ENCODE peak calls at places on chromosomes 7 and 10, in eight cellular contexts. T, D, G, N, R, M, V and Z are unnamed samples.

GRCh38 chr10:102001435-102002068 is 54.4 kb downstream of the ARMH3 start:
- DNase-seq in T (no peak), D (no peak), G (no peak), N (no peak), R (no peak), M (no peak), V (peak), Z (no peak)

GRCh38 chr10:43396061-43396927 is 12.7 kb downstream of the HNRNPF start:
- DNase-seq in T (no peak), D (peak), G (peak), N (peak), R (peak), M (peak), V (peak), Z (peak)

GRCh38 chr7:150940446-150941102 is 37.5 kb downstream of the KCNH2 start:
- DNase-seq in T (no peak), D (peak), G (no peak), N (no peak), R (no peak), M (no peak), V (peak), Z (no peak)

GRCh38 chr10:17162828-17163227 is 33.2 kb upstream of the CUBN start:
- DNase-seq in T (no peak), D (no peak), G (no peak), N (no peak), R (no peak), M (no peak), V (no peak), Z (peak)

GRCh38 chr10:86654411-86655172 is at the start of gene OPN4:
- DNase-seq in T (no peak), D (peak), G (no peak), N (peak), R (no peak), M (peak), V (peak), Z (no peak)

GRCh38 chr7:50331564-50332208 is 27.2 kb downstream of the IKZF1 start:
- DNase-seq in T (no peak), D (no peak), G (no peak), N (no peak), R (no peak), M (no peak), V (no peak), Z (peak)

GRCh38 chr7:23467731-23468720 is 2.3 kb downstream of the IGF2BP3 start:
- DNase-seq in T (no peak), D (no peak), G (no peak), N (peak), R (no peak), M (no peak), V (no peak), Z (peak)

GRCh38 chr7:47154781-47155180 is 427.1 kb downstream of the TNS3 start:
- DNase-seq in T (peak), D (no peak), G (no peak), N (no peak), R (no peak), M (no peak), V (no peak), Z (no peak)

GRCh38 chr7:142752376-142753225 is 3.3 kb downstream of the PRSS1 start:
- DNase-seq in T (no peak), D (no peak), G (no peak), N (no peak), R (no peak), M (no peak), V (no peak), Z (no peak)

GRCh38 chr10:79079490-79080355 is 11.0 kb downstream of the ZMIZ1 start:
- DNase-seq in T (no peak), D (peak), G (peak), N (no peak), R (peak), M (no peak), V (no peak), Z (peak)

GRCh38 chr7:41047789-41048191 is 655.1 kb downstream of the INHBA start:
- DNase-seq in T (no peak), D (no peak), G (peak), N (no peak), R (peak), M (no peak), V (no peak), Z (peak)

DNA sequence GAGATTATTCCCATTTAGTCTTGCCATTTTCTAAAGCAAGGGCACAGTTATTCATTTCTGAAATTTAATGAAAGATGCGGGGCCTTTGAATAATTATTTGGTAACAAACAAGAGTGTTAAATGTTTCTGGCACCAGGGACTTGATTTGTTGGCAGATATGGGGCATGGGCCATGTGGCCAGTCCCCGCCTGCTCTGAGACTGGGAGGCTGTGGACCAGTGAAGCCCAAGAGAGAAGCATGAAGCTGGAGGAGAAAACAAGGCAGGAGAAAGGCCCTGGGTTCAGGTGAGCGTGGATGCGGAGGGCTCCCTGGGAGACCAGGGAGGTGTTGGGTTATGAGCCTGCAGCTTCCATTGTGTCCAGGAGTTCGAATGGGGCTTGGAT is 378.5 kb downstream of the TCERG1L start:
- DNase-seq in T (no peak), D (no peak), G (no peak), N (peak), R (no peak), M (no peak), V (no peak), Z (no peak)
- H3K4me3 ChIP-seq in T (no peak), D (no peak), G (no peak), N (no peak), R (no peak), M (no peak), V (no peak), Z (no peak)

GRCh38 chr10:89476676-89477075 is 58.7 kb downstream of the SLC16A12 start:
- DNase-seq in T (no peak), D (no peak), G (peak), N (no peak), R (no peak), M (no peak), V (no peak), Z (peak)
- TF ChIP-seq CTCF in T (no peak), D (no peak), G (no peak), N (no peak), R (no peak), M (no peak), V (no peak), Z (peak)

GRCh38 chr10:3330687-3331086 is 158.1 kb upstream of the PITRM1 start:
- DNase-seq in T (no peak), D (peak), G (no peak), N (no peak), R (no peak), M (no peak), V (no peak), Z (peak)

GRCh38 chr10:3331104-3331645 is 158.6 kb upstream of the PITRM1 start:
- DNase-seq in T (no peak), D (no peak), G (no peak), N (no peak), R (no peak), M (no peak), V (no peak), Z (no peak)

GRCh38 chr10:3331680-3332230 is 159.2 kb upstream of the PITRM1 start:
- DNase-seq in T (no peak), D (no peak), G (no peak), N (peak), R (no peak), M (no peak), V (no peak), Z (no peak)

GRCh38 chr10:3333426-3333825 is 160.8 kb upstream of the PITRM1 start:
- DNase-seq in T (no peak), D (no peak), G (no peak), N (peak), R (no peak), M (no peak), V (no peak), Z (no peak)

GRCh38 chr10:3332732-3333131 is 160.2 kb upstream of the PITRM1 start:
- DNase-seq in T (no peak), D (no peak), G (no peak), N (peak), R (no peak), M (no peak), V (no peak), Z (no peak)
- H3K4me3 ChIP-seq in T (no peak), D (no peak), G (no peak), N (peak), R (no peak), M (no peak), V (no peak), Z (no peak)

GRCh38 chr10:44991571-44991970 is 9.2 kb upstream of the ZNF22 start:
- DNase-seq in T (no peak), D (peak), G (peak), N (peak), R (no peak), M (no peak), V (no peak), Z (no peak)

GRCh38 chr10:44988957-44989620 is 10.5 kb upstream of the DEPP1 start:
- DNase-seq in T (no peak), D (no peak), G (no peak), N (peak), R (no peak), M (no peak), V (no peak), Z (no peak)

GRCh38 chr10:44990965-44991364 is 9.8 kb upstream of the ZNF22 start:
- DNase-seq in T (no peak), D (no peak), G (peak), N (peak), R (no peak), M (no peak), V (no peak), Z (no peak)

GRCh38 chr10:44989621-44990301 is 11.0 kb upstream of the ZNF22 start:
- DNase-seq in T (no peak), D (peak), G (peak), N (no peak), R (no peak), M (no peak), V (no peak), Z (no peak)

DNA sequence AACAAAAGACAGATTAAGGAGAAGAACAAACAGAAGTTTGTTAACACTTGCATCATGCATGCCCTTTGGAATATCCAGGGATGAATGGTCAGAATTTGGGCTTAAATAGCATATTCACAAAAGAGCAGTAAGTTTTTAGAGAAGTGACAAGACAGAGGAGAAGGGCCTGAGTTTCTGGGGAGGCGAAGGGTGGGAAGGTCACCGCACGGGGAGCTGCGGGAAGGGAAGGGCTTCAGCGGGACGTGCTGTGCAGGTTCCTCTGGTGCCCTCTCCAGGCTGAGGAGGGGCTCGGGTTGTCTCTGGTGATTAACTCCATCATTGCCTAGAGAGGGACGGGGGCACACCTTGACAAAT is 10.4 kb upstream of the ZNF22 start:
- DNase-seq in T (no peak), D (no peak), G (peak), N (peak), R (no peak), M (no peak), V (no peak), Z (no peak)
- TF ChIP-seq CTCF in T (peak), D (no peak), G (peak), N (peak), R (peak), M (no peak), V (no peak), Z (peak)